ENCODE peak calls at places on chromosomes 1 and 21, in nine cellular contexts. Y, L, S, J, U, E, O, D and A are unnamed samples.

GRCh38 chr1:212981025-212981495 is 30.7 kb downstream of the VASH2 start:
- DNase-seq in L (no peak), Y (no peak), O (peak), E (peak), D (no peak), S (no peak), U (no peak), J (no peak), A (peak)

GRCh38 chr21:46052703-46053651 is 44.9 kb upstream of the COL6A2 start:
- DNase-seq in D (no peak), O (no peak), J (peak), Y (no peak), U (no peak), S (no peak), E (no peak), L (peak), A (no peak)

GRCh38 chr1:225843426-225843795 is 33.5 kb downstream of the EPHX1 start:
- DNase-seq in J (no peak), S (peak), E (no peak), Y (no peak), O (no peak), U (no peak), L (no peak), D (no peak), A (no peak)

GRCh38 chr1:89973481-89974127 is 21.3 kb upstream of the ZNF326 start:
- DNase-seq in L (no peak), Y (no peak), J (no peak), S (no peak), D (no peak), U (no peak), O (no peak), E (no peak), A (no peak)

GRCh38 chr1:154999651-155000474 is 2.7 kb upstream of the ZBTB7B start:
- DNase-seq in S (peak), O (peak), J (no peak), E (peak), U (peak), D (peak), Y (no peak), L (no peak), A (no peak)

GRCh38 chr21:44593598-44594405 is 1.5 kb upstream of the KRTAP10-6 start:
- DNase-seq in L (no peak), U (no peak), O (no peak), E (peak), D (no peak), J (no peak), S (no peak), Y (no peak), A (no peak)

GRCh38 chr21:21898801-21899200 is 900.6 kb downstream of the NCAM2 start:
- DNase-seq in E (no peak), Y (no peak), J (no peak), L (no peak), D (no peak), S (no peak), O (no peak), U (no peak), A (no peak)

GRCh38 chr21:46667191-46667734 is 31.8 kb downstream of the PRMT2 start:
- DNase-seq in E (peak), O (no peak), S (no peak), U (peak), D (no peak), Y (peak), J (no peak), L (no peak), A (no peak)

GRCh38 chr1:11406845-11407244 is 72.1 kb upstream of the DISP3 start:
- DNase-seq in D (no peak), O (no peak), U (no peak), E (no peak), S (no peak), Y (no peak), J (no peak), L (no peak), A (no peak)

GRCh38 chr1:214050513-214051401 is 63.0 kb downstream of the PROX1 start:
- DNase-seq in J (no peak), U (no peak), D (no peak), L (no peak), Y (no peak), O (no peak), S (no peak), E (no peak), A (no peak)

GRCh38 chr1:156399355-156400125 is 30.5 kb downstream of the RHBG start:
- DNase-seq in L (no peak), Y (no peak), E (no peak), S (no peak), U (no peak), D (no peak), O (no peak), J (no peak), A (no peak)

GRCh38 chr1:185735667-185736105 is 1.5 kb downstream of the HMCN1 start:
- DNase-seq in S (no peak), O (no peak), D (no peak), Y (no peak), E (peak), J (no peak), L (no peak), U (no peak), A (no peak)

GRCh38 chr1:4564083-4564482 is 90.3 kb upstream of the AJAP1 start:
- DNase-seq in D (no peak), Y (no peak), O (no peak), S (no peak), J (no peak), L (no peak), E (no peak), U (no peak), A (no peak)

GRCh38 chr1:224929335-224930237 is at the start of gene DNAH14:
- DNase-seq in U (peak), O (peak), D (peak), E (peak), S (peak), Y (peak), J (peak), L (peak), A (peak)

GRCh38 chr1:8303141-8303540 is 14.8 kb upstream of the SLC45A1 start:
- DNase-seq in O (no peak), Y (no peak), D (no peak), U (no peak), E (no peak), J (no peak), L (no peak), S (no peak), A (no peak)

GRCh38 chr1:228891134-228892034 is 156.1 kb downstream of the RHOU start:
- DNase-seq in J (no peak), U (no peak), D (no peak), E (no peak), Y (no peak), S (peak), O (no peak), L (no peak), A (no peak)

GRCh38 chr1:54052470-54052933 is 502 bp downstream of the TMEM59 start:
- DNase-seq in S (peak), L (no peak), J (peak), Y (peak), U (peak), D (peak), O (peak), E (peak), A (no peak)

GRCh38 chr1:212498243-212498642 is 65.5 kb downstream of the NENF start:
- DNase-seq in O (no peak), E (no peak), L (no peak), Y (no peak), S (no peak), D (no peak), U (no peak), J (no peak), A (no peak)

GRCh38 chr1:241610056-241610815 is 29.9 kb downstream of the CHML start:
- DNase-seq in D (peak), J (no peak), E (no peak), Y (no peak), U (peak), L (no peak), O (peak), S (no peak), A (no peak)

DNA sequence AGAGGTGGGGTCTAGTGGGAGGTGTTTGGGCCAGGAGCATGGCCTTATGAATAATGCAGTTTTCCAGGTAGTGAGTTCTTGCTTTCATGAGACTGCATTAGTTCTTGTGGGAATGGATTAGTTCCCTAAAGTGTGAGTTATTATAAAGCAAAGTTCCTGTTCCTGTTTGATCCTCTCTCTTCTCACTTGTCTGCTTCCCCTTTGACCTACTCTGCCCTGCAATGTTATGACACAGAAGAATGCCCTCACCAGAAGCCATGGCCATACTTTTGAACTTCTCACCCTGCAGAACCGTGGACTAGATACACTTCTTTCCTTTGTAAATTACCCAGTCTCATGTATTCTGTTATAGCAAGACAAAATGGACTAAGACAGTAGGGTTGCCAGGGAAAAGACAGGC is 53.6 kb downstream of the MAP3K7CL start:
- DNase-seq in Y (peak), S (no peak), E (no peak), D (no peak), L (no peak), J (no peak), U (no peak), O (no peak), A (no peak)
- H3K27ac ChIP-seq in Y (peak), S (peak), E (no peak), D (no peak), L (no peak), J (no peak), U (no peak), O (peak), A (no peak)

GRCh38 chr1:107707111-107707510 is 257.9 kb downstream of the VAV3 start:
- DNase-seq in S (no peak), E (no peak), U (no peak), D (no peak), J (no peak), L (no peak), O (no peak), Y (no peak), A (no peak)

GRCh38 chr1:107706181-107706580 is 258.8 kb downstream of the VAV3 start:
- DNase-seq in D (no peak), J (no peak), S (no peak), O (no peak), Y (no peak), L (no peak), U (no peak), E (no peak), A (no peak)

GRCh38 chr1:107704911-107705310 is 260.1 kb downstream of the VAV3 start:
- DNase-seq in Y (no peak), U (no peak), L (no peak), E (no peak), S (no peak), D (no peak), O (no peak), J (no peak), A (no peak)

GRCh38 chr1:107698161-107698560 is 266.8 kb downstream of the VAV3 start:
- DNase-seq in O (no peak), D (no peak), U (no peak), Y (no peak), L (no peak), J (no peak), E (no peak), S (no peak), A (no peak)

DNA sequence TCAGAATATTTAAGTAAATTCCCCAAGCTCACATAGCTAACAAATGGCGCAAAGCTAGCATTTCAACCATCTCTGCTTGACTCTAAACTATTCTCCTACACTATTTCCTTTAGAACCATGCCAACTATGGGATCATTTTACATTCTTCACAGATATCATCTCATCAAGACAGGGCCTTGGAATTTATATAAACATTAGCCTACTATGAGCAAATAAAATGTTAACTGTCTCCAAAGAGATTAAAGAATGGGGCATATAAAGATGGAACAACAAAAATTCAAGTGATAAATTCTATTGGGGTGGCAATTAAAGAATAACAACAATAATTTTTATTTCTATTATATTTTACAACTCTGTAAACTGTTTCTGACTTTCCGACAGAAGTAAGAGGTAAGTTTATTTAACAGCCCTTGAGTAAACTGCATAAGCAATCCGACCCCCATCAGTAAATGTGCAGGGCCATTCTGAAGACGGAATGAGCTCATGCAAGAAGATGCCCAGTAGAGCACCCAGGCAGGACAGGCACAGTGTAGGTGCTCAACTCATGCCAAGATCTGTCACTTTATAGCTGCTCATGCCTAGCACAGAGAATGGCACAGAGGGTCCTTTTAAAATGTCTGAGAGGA is 261.9 kb downstream of the VAV3 start:
- DNase-seq in S (no peak), O (no peak), J (no peak), L (no peak), D (no peak), E (no peak), U (no peak), Y (no peak), A (no peak)
- TF ChIP-seq POLR2AphosphoS5 in S (no peak), O (no peak), J (no peak), L (no peak), D (no peak), E (no peak), U (no peak), Y (no peak), A (no peak)

DNA sequence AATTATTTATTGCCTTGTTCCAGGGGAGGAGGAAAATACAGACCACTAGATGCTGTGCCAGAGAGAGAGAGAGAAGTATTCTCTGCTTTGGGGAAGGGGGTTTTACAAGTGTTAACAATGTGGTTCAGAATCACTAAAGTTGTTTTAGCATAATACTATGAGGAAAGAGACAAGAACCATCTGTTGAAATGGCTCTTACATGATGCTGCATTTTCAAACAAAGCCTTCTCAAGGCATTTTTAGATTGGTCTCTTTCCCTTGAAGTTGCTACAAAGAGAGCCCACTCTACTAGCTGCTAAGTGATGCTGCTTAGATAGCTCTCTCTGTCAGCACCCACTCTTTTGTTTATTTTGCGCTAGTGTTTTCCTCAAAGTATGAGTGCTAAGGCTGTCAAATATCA is 255.1 kb downstream of the NFIA start:
- DNase-seq in O (no peak), J (no peak), E (peak), D (no peak), U (no peak), Y (no peak), L (no peak), S (no peak), A (no peak)
- TF ChIP-seq CTCF in O (no peak), J (no peak), E (peak), D (no peak), U (no peak), Y (no peak), L (no peak), S (no peak), A (no peak)

GRCh38 chr21:41216486-41216885 is 48.5 kb downstream of the BACE2 start:
- DNase-seq in Y (no peak), S (no peak), L (no peak), E (no peak), J (no peak), O (no peak), U (no peak), D (no peak), A (no peak)
- H3K27ac ChIP-seq in Y (no peak), S (no peak), L (no peak), E (no peak), J (peak), O (no peak), U (no peak), D (no peak), A (no peak)

DNA sequence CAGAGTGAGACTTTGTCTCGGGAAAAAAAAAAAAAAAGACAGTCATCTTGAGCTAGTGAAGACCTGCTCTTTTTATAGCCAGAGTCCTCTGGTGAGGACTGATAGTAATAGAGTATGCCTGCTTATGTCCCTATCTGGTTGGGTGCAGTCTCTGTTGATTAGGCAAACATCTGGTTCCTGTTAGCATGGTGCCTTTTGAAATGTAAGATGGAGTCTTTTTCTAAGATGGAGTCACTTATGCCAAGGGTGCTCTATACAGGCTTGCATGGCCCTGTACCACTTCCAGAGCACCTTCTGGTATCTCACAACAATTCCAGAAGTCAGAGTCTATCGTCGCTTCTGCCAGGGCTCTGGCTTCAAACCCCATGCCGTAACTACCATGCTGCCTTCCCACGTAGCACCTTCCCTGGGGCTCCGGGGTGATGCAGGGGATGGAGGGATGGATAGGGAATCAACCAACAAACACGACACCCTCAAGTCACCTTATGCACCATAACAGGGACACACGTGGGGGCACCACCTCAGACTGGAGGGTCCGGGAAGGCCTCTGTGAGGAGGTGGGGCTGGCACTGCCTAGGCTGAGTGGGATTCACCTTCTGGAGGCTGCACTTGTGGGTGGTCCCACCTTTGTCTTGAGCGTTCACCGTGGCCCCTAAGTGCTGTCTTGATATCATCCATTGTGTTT is 11.6 kb upstream of the PADI6 start:
- DNase-seq in O (no peak), U (no peak), J (no peak), E (no peak), S (no peak), Y (no peak), L (no peak), D (no peak), A (no peak)
- TF ChIP-seq POLR2AphosphoS5 in O (no peak), U (no peak), J (no peak), E (no peak), S (no peak), Y (no peak), L (no peak), D (no peak), A (no peak)

DNA sequence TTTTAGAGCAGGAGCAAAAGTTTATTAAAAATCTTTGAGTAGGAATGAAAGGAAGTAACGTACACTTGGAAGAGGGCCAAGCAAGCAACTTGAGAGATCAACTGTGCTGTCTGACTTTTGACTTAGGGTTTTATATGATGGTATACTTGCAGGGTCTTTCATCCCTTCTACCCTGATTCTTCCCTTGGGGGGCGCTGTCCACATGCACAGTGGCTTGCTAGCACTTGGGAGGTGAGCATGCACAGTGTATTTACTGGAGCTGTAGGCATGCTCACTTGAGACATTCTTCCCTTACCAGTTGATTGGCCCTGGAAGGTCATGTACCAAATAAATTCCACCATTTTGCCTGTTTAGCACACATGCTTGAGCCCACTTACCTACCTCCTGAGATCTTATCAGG is 1001.3 kb upstream of the ADGRL2 start:
- DNase-seq in S (no peak), Y (no peak), D (no peak), O (no peak), J (no peak), E (peak), L (no peak), U (no peak), A (no peak)
- TF ChIP-seq CTCF in S (no peak), Y (no peak), D (no peak), O (no peak), J (no peak), E (peak), L (no peak), U (peak), A (no peak)

DNA sequence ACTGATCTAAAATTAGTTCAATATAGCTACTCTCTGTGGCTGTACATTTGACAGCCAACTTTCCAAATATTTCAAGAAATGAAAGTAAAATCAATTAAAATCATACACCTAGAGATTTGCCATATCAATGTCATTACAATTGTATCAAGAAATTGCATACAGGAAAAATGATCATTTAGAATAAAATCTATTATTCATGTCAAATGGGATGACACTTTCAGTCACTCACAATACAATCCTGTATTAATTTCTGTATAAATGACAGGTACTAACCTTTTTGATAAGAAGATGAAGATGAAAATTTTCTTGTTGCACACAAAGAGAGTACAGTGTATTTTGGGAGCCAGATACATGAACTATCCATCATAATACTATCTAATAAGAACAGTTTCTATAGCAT is 1588.9 kb upstream of the PRMT6 start:
- DNase-seq in L (no peak), O (no peak), E (no peak), D (no peak), J (no peak), U (no peak), Y (no peak), S (no peak), A (no peak)
- H3K27ac ChIP-seq in L (no peak), O (no peak), E (no peak), D (no peak), J (no peak), U (no peak), Y (no peak), S (no peak), A (no peak)